ENCODE peak calls at places on chromosomes 16 and 17, in eight cellular contexts. K, U, M, Q, Z, C, A and P are unnamed samples.
A peak's percentile ranks its signal among the peaks of the same experiment; 100 is the strongest.

GRCh38 chr16:12341966-12342365 is 365.4 kb downstream of the SNX29 start:
- DNase-seq in K (no peak), C (no peak), M (no peak), A (no peak), U (peak; percentile 31), Q (no peak), Z (no peak), P (no peak)

GRCh38 chr16:87490091-87490798 is 2.6 kb downstream of the ZCCHC14 start:
- DNase-seq in A (no peak), U (no peak), M (no peak), Q (no peak), C (no peak), Z (peak; percentile 30), K (no peak), P (no peak)

GRCh38 chr16:85227924-85228462 is 115.7 kb upstream of the CIBAR2 start:
- DNase-seq in Z (peak; percentile 64), K (peak; percentile 58), A (peak; percentile 79), C (no peak), M (no peak), U (peak; percentile 76), Q (no peak), P (no peak)

GRCh38 chr17:78991017-78991783 is 11.5 kb upstream of the LGALS3BP start:
- DNase-seq in M (peak; percentile 13), Z (no peak), A (no peak), C (no peak), Q (peak; percentile 4), K (peak; percentile 21), U (no peak), P (no peak)

GRCh38 chr17:5898406-5898805 is 171.8 kb upstream of the WSCD1 start:
- DNase-seq in Z (no peak), C (no peak), K (no peak), A (peak; percentile 60), M (no peak), U (no peak), Q (no peak), P (no peak)

GRCh38 chr17:7468290-7468689 is 11.1 kb downstream of the ZBTB4 start:
- DNase-seq in Q (no peak), U (no peak), C (no peak), M (no peak), K (no peak), Z (no peak), A (no peak), P (no peak)

GRCh38 chr16:56329887-56330286 is 95.5 kb downstream of the AMFR start:
- DNase-seq in A (no peak), C (no peak), M (no peak), U (no peak), Q (no peak), K (no peak), Z (no peak), P (no peak)

GRCh38 chr17:56045907-56046306 is 107.4 kb upstream of the ANKFN1 start:
- DNase-seq in K (no peak), C (no peak), A (no peak), Q (no peak), U (no peak), M (no peak), Z (no peak), P (no peak)

GRCh38 chr17:80817321-80817845 is 174.3 kb upstream of the CHMP6 start:
- DNase-seq in Z (no peak), A (peak; percentile 50), C (no peak), Q (no peak), K (no peak), U (no peak), M (no peak), P (no peak)

GRCh38 chr16:68563631-68564366 is 24.7 kb downstream of the ZFP90 start:
- DNase-seq in Z (no peak), Q (no peak), C (no peak), A (no peak), M (no peak), K (no peak), U (no peak), P (no peak)

GRCh38 chr17:12709063-12709462 is 43.4 kb downstream of the MYOCD start:
- DNase-seq in U (peak; percentile 62), Q (no peak), Z (no peak), C (no peak), A (no peak), K (no peak), M (no peak), P (no peak)

GRCh38 chr17:60006160-60006559 is 41.6 kb upstream of the RNFT1 start:
- DNase-seq in Q (no peak), M (no peak), A (no peak), K (no peak), C (no peak), Z (no peak), U (no peak), P (no peak)

DNA sequence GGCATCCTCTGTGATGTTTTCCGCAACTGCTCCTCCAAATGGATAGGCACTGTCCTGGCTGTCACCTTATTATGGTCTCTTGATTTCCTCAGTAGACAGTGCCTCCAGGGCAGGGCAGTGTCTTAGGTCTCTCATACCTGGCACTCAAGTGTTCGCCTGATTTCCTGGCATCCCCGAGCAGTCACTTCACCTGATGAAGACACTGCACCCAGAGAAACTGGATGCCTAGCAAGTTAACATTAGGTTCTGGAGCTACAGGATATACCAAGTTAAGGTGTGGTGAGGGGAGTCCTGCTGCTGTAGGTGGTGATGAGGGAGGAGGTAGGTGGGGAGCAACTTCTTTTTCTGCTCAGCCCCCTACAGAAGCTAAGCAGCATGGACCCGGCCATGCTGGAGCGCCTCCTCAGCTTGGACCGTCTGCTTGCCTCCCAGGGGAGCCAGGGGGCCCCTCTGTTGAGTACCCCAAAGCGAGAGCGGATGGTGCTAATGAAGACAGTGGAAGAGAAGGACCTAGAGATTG is 3.9 kb upstream of the MAZ start:
- DNase-seq in Q (no peak), U (no peak), Z (no peak), A (no peak), K (no peak), M (no peak), C (no peak), P (no peak)
- H3K27ac ChIP-seq in Q (no peak overlapping the region), U (no peak overlapping the region), Z (peak overlapping the region; percentile 2), A (no peak overlapping the region), K (no peak overlapping the region), M (no peak overlapping the region), C (no peak overlapping the region), P (no peak overlapping the region)

DNA sequence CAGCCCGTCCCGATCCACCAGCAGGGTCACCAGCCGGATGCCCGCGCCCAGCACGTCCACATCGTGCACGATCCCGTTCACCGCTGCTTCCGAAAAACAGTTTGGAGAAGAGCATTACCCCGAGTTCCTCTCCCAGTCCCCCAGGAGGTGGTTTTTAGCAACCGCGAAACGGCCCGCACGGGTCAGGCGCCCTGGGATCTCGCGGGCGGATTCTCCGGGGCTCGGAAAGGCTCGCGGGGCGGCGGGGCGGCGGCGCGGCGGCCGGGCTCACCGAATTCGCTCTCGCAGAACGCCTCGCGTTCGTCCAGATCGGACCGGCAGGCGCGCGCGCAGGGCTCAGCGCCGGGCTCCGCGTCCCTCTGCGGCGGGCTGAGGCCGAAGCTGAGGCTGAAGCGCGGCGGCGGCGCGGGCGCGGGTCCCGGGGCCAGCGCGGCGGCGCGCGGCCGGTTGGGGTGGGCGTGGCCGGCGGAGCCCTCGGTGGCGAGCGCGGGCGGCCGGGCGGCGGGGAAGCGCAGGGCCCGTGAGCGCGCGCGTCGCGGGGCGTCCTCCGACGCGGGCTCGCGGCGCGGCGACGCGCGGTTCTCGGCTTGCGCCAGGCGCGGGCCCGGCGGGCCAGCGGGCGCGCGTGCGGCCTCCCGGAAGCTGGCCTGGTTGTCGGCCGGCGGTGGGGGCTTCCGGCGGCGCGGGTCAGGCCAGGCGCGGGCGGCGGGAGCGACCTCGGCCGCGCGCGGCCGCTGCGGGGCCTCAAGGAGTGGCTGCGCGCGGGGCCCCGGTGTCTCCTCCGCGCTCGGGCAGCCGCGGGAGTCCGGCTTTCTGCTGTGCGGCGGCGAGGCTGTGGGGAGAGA is 2.9 kb downstream of the C17orf58 start:
- DNase-seq in C (peak; percentile 87), U (peak; percentile 84), M (peak; percentile 82), A (peak; percentile 98), Z (peak; percentile 91), Q (peak; percentile 89), K (peak; percentile 83), P (peak; percentile 85)
- TF ChIP-seq POLR2A in C (no peak), U (peak; percentile 26), M (peak; percentile 52), A (peak; percentile 29), Z (peak; percentile 85), Q (peak; percentile 75), K (peak; percentile 77), P (peak; percentile 64)

GRCh38 chr17:76560036-76560876 is 20.4 kb downstream of the PRCD start:
- DNase-seq in Q (no peak), Z (peak; percentile 38), C (no peak), A (no peak), U (no peak), K (no peak), M (no peak), P (no peak)
- H3K27ac ChIP-seq in Q (peak overlapping the region; percentile 22), Z (peak overlapping the region; percentile 94), C (peak overlapping the region; percentile 88), A (peak overlapping the region; percentile 79), U (peak overlapping the region; percentile 56), K (no peak overlapping the region), M (no peak overlapping the region), P (peak overlapping the region; percentile 44)

GRCh38 chr17:42670925-42671657 is 5.7 kb downstream of the PLEKHH3 start:
- DNase-seq in M (no peak), Z (no peak), A (peak; percentile 72), K (no peak), U (no peak), Q (no peak), C (no peak), P (no peak)
- TF ChIP-seq POLR2A in M (no peak), Z (no peak), A (no peak), K (no peak), U (no peak), Q (no peak), C (no peak), P (no peak)

DNA sequence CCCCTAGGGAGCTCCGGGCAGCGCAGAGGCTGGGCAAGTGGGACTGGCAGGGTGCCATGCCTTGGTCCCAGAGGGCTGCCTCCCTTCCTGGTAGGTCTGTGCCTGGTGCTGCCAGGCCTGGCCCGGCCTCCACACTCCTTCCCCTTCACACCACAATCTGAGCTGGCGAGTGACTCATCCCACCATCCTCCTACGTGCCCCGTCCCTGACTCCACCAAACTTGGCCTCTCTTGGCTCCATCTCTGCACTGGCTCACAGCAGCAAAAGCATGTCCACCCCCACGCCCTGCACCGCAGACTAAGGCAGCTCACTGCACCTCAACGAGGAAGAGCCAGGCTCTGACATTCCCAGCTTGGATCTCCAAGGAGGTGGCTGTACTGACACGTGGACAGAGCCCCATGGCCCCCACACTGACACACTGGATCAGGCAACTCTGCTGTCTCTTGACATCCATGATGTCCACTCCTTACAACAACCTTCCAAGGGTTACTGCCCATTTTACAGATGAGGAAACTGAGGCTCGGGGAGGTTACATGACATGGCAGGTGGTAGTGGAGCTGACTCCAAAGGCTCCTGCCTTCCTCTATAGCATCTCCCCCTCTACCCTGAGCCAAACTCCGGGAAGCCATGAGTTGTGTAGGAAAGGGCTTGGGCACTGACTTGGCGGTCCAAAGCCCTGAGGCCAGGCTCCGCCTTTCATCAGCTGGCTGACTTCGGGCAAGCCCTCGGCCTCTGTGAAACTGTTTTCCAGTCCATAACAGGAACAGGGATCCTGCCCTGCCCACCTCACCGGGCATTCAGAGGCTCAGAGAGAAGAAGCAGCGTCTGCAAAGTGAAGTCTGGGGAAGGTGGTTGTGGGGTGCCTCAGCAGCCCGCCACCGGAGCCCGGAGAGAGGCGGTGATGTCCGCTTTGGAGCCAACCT is 20.1 kb upstream of the KRT19 start:
- DNase-seq in A (no peak), C (peak; percentile 19), Z (peak; percentile 69), Q (peak; percentile 46), K (peak; percentile 85), U (peak; percentile 98), M (peak; percentile 81), P (peak; percentile 68)
- H3K27ac ChIP-seq in A (no peak overlapping the region), C (no peak overlapping the region), Z (no peak overlapping the region), Q (peak overlapping the region; percentile 39), K (no peak overlapping the region), U (peak overlapping the region; percentile 72), M (peak overlapping the region; percentile 5), P (peak overlapping the region; percentile 87)